ENCODE peak calls at places on chromosomes 1 and 21, in four cellular contexts. One of them, this sample, is unnamed.

GRCh38 chr21:27586326-27586725 is 619.4 kb upstream of the ADAMTS5 start:
- DNase-seq in GM12878: no peak
- DNase-seq in K562: no peak
- DNase-seq in HepG2: no peak
- DNase-seq in this sample: no peak

GRCh38 chr1:161198206-161198876 is 513 bp downstream of the ADAMTS4 start:
- DNase-seq in GM12878: no peak
- DNase-seq in K562: no peak
- DNase-seq in HepG2: peak; percentile 56
- DNase-seq in this sample: peak; percentile 79

GRCh38 chr1:63662056-63662836 is 69.0 kb downstream of the PGM1 start:
- DNase-seq in GM12878: no peak
- DNase-seq in K562: no peak
- DNase-seq in HepG2: no peak
- DNase-seq in this sample: no peak

GRCh38 chr21:43349644-43350043 is 77.3 kb downstream of the SIK1 start:
- DNase-seq in GM12878: no peak
- DNase-seq in K562: no peak
- DNase-seq in HepG2: no peak
- DNase-seq in this sample: no peak

GRCh38 chr1:172902861-172903381 is 147.8 kb downstream of the TNFSF18 start:
- DNase-seq in GM12878: no peak
- DNase-seq in K562: no peak
- DNase-seq in HepG2: no peak
- DNase-seq in this sample: no peak

GRCh38 chr21:30434033-30434631 is 4.1 kb downstream of the KRTAP13-4 start:
- DNase-seq in GM12878: no peak
- DNase-seq in K562: peak; percentile 8
- DNase-seq in HepG2: no peak
- DNase-seq in this sample: peak; percentile 64

GRCh38 chr1:95043141-95043980 is 29.4 kb downstream of the ALG14 start:
- DNase-seq in GM12878: peak; percentile 19
- DNase-seq in K562: peak; percentile 83
- DNase-seq in HepG2: peak; percentile 77
- DNase-seq in this sample: peak; percentile 87

GRCh38 chr1:17439250-17440073 is at the start of gene RCC2:
- DNase-seq in GM12878: no peak
- DNase-seq in K562: peak; percentile 92
- DNase-seq in HepG2: peak; percentile 60
- DNase-seq in this sample: peak; percentile 48

GRCh38 chr21:41207401-41208388 is 39.7 kb downstream of the BACE2 start:
- DNase-seq in GM12878: no peak
- DNase-seq in K562: no peak
- DNase-seq in HepG2: peak; percentile 3
- DNase-seq in this sample: no peak

GRCh38 chr1:200442023-200442422 is 32.2 kb upstream of the ZNF281 start:
- DNase-seq in GM12878: no peak
- DNase-seq in K562: no peak
- DNase-seq in HepG2: no peak
- DNase-seq in this sample: no peak

GRCh38 chr1:154351363-154352068 is 26.2 kb downstream of the ATP8B2 start:
- DNase-seq in GM12878: no peak
- DNase-seq in K562: no peak
- DNase-seq in HepG2: peak; percentile 63
- DNase-seq in this sample: no peak

GRCh38 chr1:38559180-38559874 is 300.2 kb downstream of the RRAGC start:
- DNase-seq in GM12878: peak; percentile 84
- DNase-seq in K562: no peak
- DNase-seq in HepG2: no peak
- DNase-seq in this sample: no peak

GRCh38 chr1:87449348-87449963 is 120.8 kb downstream of the LMO4 start:
- DNase-seq in GM12878: peak; percentile 98
- DNase-seq in K562: no peak
- DNase-seq in HepG2: no peak
- DNase-seq in this sample: no peak

GRCh38 chr1:24277420-24278169 is 41.6 kb upstream of the GRHL3 start:
- DNase-seq in GM12878: peak; percentile 15
- DNase-seq in K562: no peak
- DNase-seq in HepG2: no peak
- DNase-seq in this sample: no peak

GRCh38 chr1:209416009-209416408 is 167.5 kb upstream of the CAMK1G start:
- DNase-seq in GM12878: no peak
- DNase-seq in K562: no peak
- DNase-seq in HepG2: no peak
- DNase-seq in this sample: no peak

GRCh38 chr1:190098107-190098506 is 379.6 kb downstream of the BRINP3 start:
- DNase-seq in GM12878: no peak
- DNase-seq in K562: no peak
- DNase-seq in HepG2: peak; percentile 34
- DNase-seq in this sample: no peak

GRCh38 chr1:222404710-222405109 is 143.2 kb downstream of the HHIPL2 start:
- DNase-seq in GM12878: peak; percentile 20
- DNase-seq in K562: no peak
- DNase-seq in HepG2: no peak
- DNase-seq in this sample: no peak

DNA sequence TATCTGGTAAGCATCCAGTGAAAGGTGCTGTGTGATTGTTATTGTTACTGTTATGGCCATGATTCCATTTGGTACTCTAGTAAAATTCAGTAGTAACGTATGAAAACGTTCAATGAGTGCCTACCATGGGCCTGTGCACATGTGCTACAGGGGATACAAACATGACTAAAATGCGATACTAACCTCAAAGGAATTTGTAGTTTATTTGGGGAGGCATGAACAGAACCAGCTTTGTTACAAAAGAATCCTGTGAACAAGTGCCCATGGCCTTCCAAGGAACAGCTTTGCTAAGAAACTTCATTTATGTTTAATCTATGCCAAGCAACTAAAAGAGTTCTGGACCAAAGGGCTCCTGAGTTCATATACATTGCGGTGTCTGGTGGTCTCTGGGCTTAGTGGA is 28.7 kb downstream of the PTGFR start:
- DNase-seq in GM12878: no peak
- DNase-seq in K562: no peak
- DNase-seq in HepG2: no peak
- DNase-seq in this sample: no peak
- TF ChIP-seq ATF3 in GM12878: no peak
- TF ChIP-seq ATF3 in K562: no peak
- TF ChIP-seq ATF3 in HepG2: no peak
- TF ChIP-seq ATF3 in this sample: no peak

GRCh38 chr1:244414543-244414942 is 37.2 kb downstream of the ADSS2 start:
- DNase-seq in GM12878: no peak
- DNase-seq in K562: peak; percentile 20
- DNase-seq in HepG2: no peak
- DNase-seq in this sample: no peak
- TF ChIP-seq TCF7 in GM12878: no peak
- TF ChIP-seq TCF7 in K562: no peak
- TF ChIP-seq TCF7 in HepG2: no peak
- TF ChIP-seq TCF7 in this sample: no peak

GRCh38 chr1:10692401-10693021 is 103.9 kb downstream of the CASZ1 start:
- DNase-seq in GM12878: no peak
- DNase-seq in K562: peak; percentile 59
- DNase-seq in HepG2: peak; percentile 53
- DNase-seq in this sample: no peak
- TF ChIP-seq ATF3 in GM12878: no peak
- TF ChIP-seq ATF3 in K562: no peak
- TF ChIP-seq ATF3 in HepG2: no peak
- TF ChIP-seq ATF3 in this sample: no peak

GRCh38 chr1:205585835-205586785 is 45.7 kb downstream of the ELK4 start:
- DNase-seq in GM12878: no peak
- DNase-seq in K562: no peak
- DNase-seq in HepG2: no peak
- DNase-seq in this sample: no peak

GRCh38 chr1:205585169-205585834 is 46.5 kb downstream of the ELK4 start:
- DNase-seq in GM12878: no peak
- DNase-seq in K562: no peak
- DNase-seq in HepG2: no peak
- DNase-seq in this sample: no peak

GRCh38 chr1:205583461-205584130 is 48.2 kb downstream of the ELK4 start:
- DNase-seq in GM12878: no peak
- DNase-seq in K562: no peak
- DNase-seq in HepG2: no peak
- DNase-seq in this sample: no peak

GRCh38 chr1:205582471-205583291 is 49.1 kb downstream of the ELK4 start:
- DNase-seq in GM12878: no peak
- DNase-seq in K562: no peak
- DNase-seq in HepG2: no peak
- DNase-seq in this sample: peak; percentile 1

GRCh38 chr1:205584732-205585131 is 47.1 kb downstream of the ELK4 start:
- DNase-seq in GM12878: no peak
- DNase-seq in K562: peak; percentile 51
- DNase-seq in HepG2: no peak
- DNase-seq in this sample: no peak
- TF ChIP-seq TCF7 in GM12878: no peak
- TF ChIP-seq TCF7 in K562: no peak
- TF ChIP-seq TCF7 in HepG2: no peak
- TF ChIP-seq TCF7 in this sample: no peak

GRCh38 chr21:39588884-39589283 is 23.9 kb upstream of the B3GALT5 start:
- DNase-seq in GM12878: no peak
- DNase-seq in K562: no peak
- DNase-seq in HepG2: no peak
- DNase-seq in this sample: no peak

GRCh38 chr21:39581414-39581813 is 31.3 kb upstream of the B3GALT5 start:
- DNase-seq in GM12878: no peak
- DNase-seq in K562: no peak
- DNase-seq in HepG2: no peak
- DNase-seq in this sample: no peak

GRCh38 chr21:39582749-39583148 is 30.0 kb upstream of the B3GALT5 start:
- DNase-seq in GM12878: no peak
- DNase-seq in K562: no peak
- DNase-seq in HepG2: no peak
- DNase-seq in this sample: no peak

DNA sequence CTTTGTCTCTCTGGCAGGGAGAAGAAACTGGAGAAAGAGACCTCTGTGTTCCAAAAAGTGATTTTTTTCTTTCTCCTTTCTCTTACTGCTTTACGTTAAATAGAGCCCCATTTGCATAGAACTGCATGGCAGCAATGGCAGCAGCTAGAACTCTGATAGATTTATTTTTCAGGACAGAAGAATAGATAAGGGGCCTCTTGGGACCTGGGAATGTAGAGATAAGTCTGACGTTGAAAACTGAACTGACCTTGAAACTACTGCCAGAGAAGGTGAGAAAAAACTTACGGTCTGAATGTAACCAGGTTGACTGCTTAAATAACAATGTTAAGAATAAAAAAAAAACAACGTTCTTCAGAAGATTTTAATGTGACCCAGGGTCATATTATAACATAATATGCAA is 25.4 kb upstream of the B3GALT5 start:
- DNase-seq in GM12878: no peak
- DNase-seq in K562: no peak
- DNase-seq in HepG2: no peak
- DNase-seq in this sample: no peak
- TF ChIP-seq ATF3 in GM12878: no peak
- TF ChIP-seq ATF3 in K562: no peak
- TF ChIP-seq ATF3 in HepG2: no peak
- TF ChIP-seq ATF3 in this sample: no peak